ENCODE peak calls at places on chromosomes 6 and 20, in ten cellular contexts. I is GM20000; C is NCI-H2081 treated with DMSO at 0.1 percent for 48 hours; G is OCI-M1; Q is psoas muscle; U is NCI-H1105; O is activated CD8-positive, alpha-beta T cell treated with anti-CD3 and anti-CD28 coated beads, Interleukin-2, amount 10 ng/mL, durations not matched to agents 7 days and 5 days; X is lower leg skin; B is left cardiac atrium; Z is fibroblast of mammary gland. J is an unnamed sample.

GRCh38 chr6:1576711-1577110 is 33.0 kb upstream of the FOXC1 start:
- DNase-seq in X (no peak), C (no peak), O (no peak), I (no peak), B (no peak), Z (no peak), U (no peak), Q (no peak), G (no peak), J (no peak)

GRCh38 chr6:158635427-158636073 is 9.0 kb downstream of the DYNLT1 start:
- DNase-seq in C (no peak), X (no peak), U (no peak), Q (no peak), G (no peak), Z (no peak), I (no peak), B (no peak), O (peak; percentile 17), J (no peak)

GRCh38 chr6:72922401-72922800 is 300.5 kb downstream of the KCNQ5 start:
- DNase-seq in O (no peak), G (no peak), Z (no peak), Q (no peak), X (no peak), U (no peak), C (no peak), I (no peak), B (no peak), J (no peak)

GRCh38 chr6:31721351-31722020 is at the start of gene LY6G6C:
- DNase-seq in C (no peak), O (no peak), Q (no peak), X (no peak), B (no peak), G (no peak), I (no peak), U (no peak), Z (no peak), J (no peak)

GRCh38 chr6:30213999-30214982 is 1.1 kb upstream of the TRIM26 start:
- DNase-seq in U (peak; percentile 60), O (peak; percentile 87), X (peak; percentile 77), Z (peak; percentile 64), G (peak; percentile 85), I (peak; percentile 85), B (peak; percentile 91), C (no peak), Q (peak; percentile 86), J (peak; percentile 92)

GRCh38 chr20:1224205-1224604 is 1.6 kb upstream of the RAD21L1 start:
- DNase-seq in C (no peak), Z (no peak), Q (no peak), G (no peak), I (no peak), B (no peak), U (no peak), X (no peak), O (no peak), J (peak; percentile 30)

GRCh38 chr6:106163966-106164877 is 78.1 kb downstream of the PRDM1 start:
- DNase-seq in O (peak; percentile 63), B (peak; percentile 36), X (peak; percentile 53), Z (peak; percentile 97), I (peak; percentile 63), U (no peak), C (no peak), G (no peak), Q (no peak), J (peak; percentile 34)

GRCh38 chr20:61803903-61804804 is 261.5 kb downstream of the TAF4 start:
- DNase-seq in Q (no peak), G (no peak), X (no peak), Z (peak; percentile 10), O (no peak), I (peak; percentile 70), B (no peak), C (no peak), U (no peak), J (no peak)

GRCh38 chr6:33812669-33813068 is 8.9 kb upstream of the MLN start:
- DNase-seq in X (no peak), Z (peak; percentile 40), O (peak; percentile 65), G (peak; percentile 75), I (peak; percentile 70), C (no peak), B (no peak), U (no peak), Q (peak; percentile 44), J (peak; percentile 42)

GRCh38 chr20:18666803-18667460 is 79.1 kb downstream of the DTD1 start:
- DNase-seq in C (peak; percentile 51), B (no peak), Q (no peak), Z (peak; percentile 12), O (no peak), U (peak; percentile 93), I (no peak), X (no peak), G (no peak), J (no peak)

GRCh38 chr20:51399138-51399890 is 143.2 kb downstream of the NFATC2 start:
- DNase-seq in I (no peak), O (no peak), Z (no peak), U (no peak), X (no peak), Q (no peak), C (no peak), B (no peak), G (no peak), J (no peak)

GRCh38 chr6:25384234-25384633 is 105.1 kb downstream of the CARMIL1 start:
- DNase-seq in U (no peak), X (no peak), Z (no peak), C (no peak), O (no peak), G (no peak), B (no peak), I (no peak), Q (no peak), J (no peak)